ENCODE peak calls at places on chromosome 6, in seven cellular contexts. P is fibroblast of mammary gland, V is A673, R is brain microvascular endothelial cell, A is uterus, Y is IMR-90, O is OCI-LY7. K is an unnamed sample.

GRCh38 chr6:55433446-55434130 is 106.3 kb downstream of the GFRAL start:
- DNase-seq in P (peak; percentile 91), V (peak; percentile 89), R (peak; percentile 63), A (no peak), Y (peak; percentile 63), O (no peak), K (no peak)

GRCh38 chr6:74248966-74249365 is 553.0 kb downstream of the CD109 start:
- DNase-seq in P (no peak), V (peak; percentile 66), R (no peak), A (no peak), Y (peak; percentile 25), O (no peak), K (no peak)

GRCh38 chr6:135030056-135030473 is 24.6 kb downstream of the HBS1L start:
- DNase-seq in P (no peak), V (no peak), R (no peak), A (no peak), Y (no peak), O (no peak), K (no peak)

GRCh38 chr6:170032197-170032596 is 258.7 kb downstream of the DLL1 start:
- DNase-seq in P (no peak), V (no peak), R (no peak), A (no peak), Y (no peak), O (no peak), K (peak; percentile 12)

GRCh38 chr6:142927274-142927586 is 17.7 kb downstream of the HIVEP2 start:
- DNase-seq in P (peak; percentile 64), V (no peak), R (no peak), A (no peak), Y (no peak), O (no peak), K (no peak)

GRCh38 chr6:79969784-79970183 is 22.4 kb upstream of the ELOVL4 start:
- DNase-seq in P (no peak), V (no peak), R (no peak), A (no peak), Y (no peak), O (no peak), K (no peak)

GRCh38 chr6:70459235-70459634 is 45.9 kb downstream of the FAM135A start:
- DNase-seq in P (no peak), V (no peak), R (no peak), A (no peak), Y (no peak), O (no peak), K (no peak)

GRCh38 chr6:14406616-14407343 is 289.2 kb downstream of the CD83 start:
- DNase-seq in P (no peak), V (peak; percentile 24), R (no peak), A (no peak), Y (no peak), O (no peak), K (peak; percentile 69)

GRCh38 chr6:135922170-135922569 is 70.7 kb downstream of the PDE7B start:
- DNase-seq in P (peak; percentile 100), V (peak; percentile 62), R (peak; percentile 92), A (peak; percentile 73), Y (peak; percentile 98), O (no peak), K (no peak)

GRCh38 chr6:85469276-85470022 is 19.6 kb downstream of the NT5E start:
- DNase-seq in P (no peak), V (peak; percentile 44), R (no peak), A (no peak), Y (no peak), O (no peak), K (no peak)

GRCh38 chr6:83169511-83169910 is 23.6 kb downstream of the PGM3 start:
- DNase-seq in P (no peak), V (peak; percentile 65), R (no peak), A (no peak), Y (no peak), O (no peak), K (no peak)

GRCh38 chr6:120077489-120077888 is 727.9 kb upstream of the MAN1A1 start:
- DNase-seq in P (peak; percentile 37), V (no peak), R (no peak), A (no peak), Y (no peak), O (peak; percentile 29), K (no peak)

GRCh38 chr6:45577836-45578504 is 200.2 kb upstream of the SUPT3H start:
- DNase-seq in P (peak; percentile 58), V (peak; percentile 11), R (no peak), A (no peak), Y (peak; percentile 43), O (no peak), K (no peak)

GRCh38 chr6:39452306-39452705 is 129.8 kb upstream of the KCNK16 start:
- DNase-seq in P (peak; percentile 64), V (peak; percentile 91), R (peak; percentile 58), A (no peak), Y (peak; percentile 3), O (no peak), K (no peak)

GRCh38 chr6:168370310-168370991 is 50.9 kb upstream of the DACT2 start:
- DNase-seq in P (peak; percentile 33), V (peak; percentile 78), R (no peak), A (peak; percentile 84), Y (no peak), O (peak; percentile 38), K (peak; percentile 56)

GRCh38 chr6:76418657-76419217 is 346.3 kb upstream of the IMPG1 start:
- DNase-seq in P (no peak), V (no peak), R (peak; percentile 27), A (no peak), Y (no peak), O (no peak), K (no peak)

GRCh38 chr6:43934803-43935602 is 165.0 kb downstream of the VEGFA start:
- DNase-seq in P (no peak), V (no peak), R (no peak), A (peak; percentile 18), Y (no peak), O (no peak), K (no peak)

GRCh38 chr6:38593419-38593818 is 46.3 kb downstream of the BTBD9 start:
- DNase-seq in P (peak; percentile 25), V (no peak), R (no peak), A (no peak), Y (peak; percentile 32), O (no peak), K (no peak)

GRCh38 chr6:2876210-2877056 is 26.7 kb downstream of the SERPINB9 start:
- DNase-seq in P (peak; percentile 94), V (no peak), R (peak; percentile 93), A (peak; percentile 70), Y (peak; percentile 81), O (peak; percentile 58), K (no peak)

GRCh38 chr6:3209114-3210023 is 18.1 kb downstream of the TUBB2B start:
- DNase-seq in P (peak; percentile 98), V (peak; percentile 82), R (peak; percentile 98), A (peak; percentile 53), Y (peak; percentile 98), O (peak; percentile 42), K (no peak)

DNA sequence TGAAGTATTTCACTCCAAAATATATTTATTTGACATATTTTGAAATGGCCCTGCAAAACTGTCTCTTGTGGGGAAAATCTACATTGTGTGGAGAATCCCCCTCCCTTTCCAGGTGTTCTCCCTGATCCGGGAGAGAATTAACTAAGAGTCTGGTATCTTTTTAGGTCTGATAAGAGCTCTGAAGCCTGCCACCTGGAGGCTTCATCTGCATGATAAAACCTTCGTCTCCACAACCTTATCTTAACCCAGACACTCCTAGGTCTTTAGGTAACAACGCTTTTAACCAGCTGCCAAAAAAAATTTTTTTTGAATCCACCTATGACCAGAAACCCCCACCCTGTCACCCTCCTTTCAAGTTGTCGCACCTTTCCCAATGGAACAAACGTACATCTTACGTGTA is 43.0 kb downstream of the FAM184A start:
- DNase-seq in P (no peak), V (no peak), R (no peak), A (no peak), Y (no peak), O (no peak), K (no peak)
- TF ChIP-seq CTCF in P (no peak), V (no peak), R (no peak), A (no peak), Y (no peak), O (no peak), K (no peak)

DNA sequence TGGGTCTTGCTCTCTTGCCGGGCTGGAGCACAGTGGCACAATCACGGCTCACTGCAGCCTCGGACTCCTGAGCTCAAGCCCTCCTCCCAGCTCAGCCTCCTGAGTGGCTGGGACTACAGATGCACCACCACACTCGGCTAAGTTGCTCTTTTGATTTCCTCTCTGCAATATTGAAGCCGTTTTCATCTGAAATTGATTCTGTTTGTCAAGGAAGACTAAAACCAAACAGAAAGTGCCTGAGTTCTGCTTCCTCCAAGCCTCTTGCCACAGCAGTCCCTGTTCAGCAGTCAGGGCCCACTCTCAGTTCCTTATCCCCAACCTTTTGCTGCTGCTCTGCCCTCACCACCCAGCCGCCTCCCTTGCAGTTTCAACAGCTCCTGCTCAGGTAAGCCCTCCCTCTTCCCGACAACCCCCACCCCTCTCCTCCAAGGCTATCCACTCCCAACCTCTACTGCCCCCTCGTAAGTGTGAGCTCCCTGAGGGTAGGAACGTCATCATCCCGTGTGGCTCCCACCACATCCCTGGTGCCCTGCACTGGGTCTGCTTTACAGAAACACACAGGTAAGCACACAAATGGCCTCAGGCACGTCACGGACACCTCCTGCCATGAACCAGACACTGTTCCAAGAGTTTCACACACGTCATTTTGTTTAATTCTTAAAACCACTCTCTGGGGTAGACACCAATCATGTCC is 70.7 kb upstream of the TAB2 start:
- DNase-seq in P (no peak), V (no peak), R (no peak), A (no peak), Y (no peak), O (peak; percentile 78), K (no peak)
- H3K4me3 ChIP-seq in P (no peak overlapping the region), V (no peak overlapping the region), R (no peak overlapping the region), A (no peak overlapping the region), Y (no peak overlapping the region), O (peak overlapping the region; percentile 48), K (no peak overlapping the region)

DNA sequence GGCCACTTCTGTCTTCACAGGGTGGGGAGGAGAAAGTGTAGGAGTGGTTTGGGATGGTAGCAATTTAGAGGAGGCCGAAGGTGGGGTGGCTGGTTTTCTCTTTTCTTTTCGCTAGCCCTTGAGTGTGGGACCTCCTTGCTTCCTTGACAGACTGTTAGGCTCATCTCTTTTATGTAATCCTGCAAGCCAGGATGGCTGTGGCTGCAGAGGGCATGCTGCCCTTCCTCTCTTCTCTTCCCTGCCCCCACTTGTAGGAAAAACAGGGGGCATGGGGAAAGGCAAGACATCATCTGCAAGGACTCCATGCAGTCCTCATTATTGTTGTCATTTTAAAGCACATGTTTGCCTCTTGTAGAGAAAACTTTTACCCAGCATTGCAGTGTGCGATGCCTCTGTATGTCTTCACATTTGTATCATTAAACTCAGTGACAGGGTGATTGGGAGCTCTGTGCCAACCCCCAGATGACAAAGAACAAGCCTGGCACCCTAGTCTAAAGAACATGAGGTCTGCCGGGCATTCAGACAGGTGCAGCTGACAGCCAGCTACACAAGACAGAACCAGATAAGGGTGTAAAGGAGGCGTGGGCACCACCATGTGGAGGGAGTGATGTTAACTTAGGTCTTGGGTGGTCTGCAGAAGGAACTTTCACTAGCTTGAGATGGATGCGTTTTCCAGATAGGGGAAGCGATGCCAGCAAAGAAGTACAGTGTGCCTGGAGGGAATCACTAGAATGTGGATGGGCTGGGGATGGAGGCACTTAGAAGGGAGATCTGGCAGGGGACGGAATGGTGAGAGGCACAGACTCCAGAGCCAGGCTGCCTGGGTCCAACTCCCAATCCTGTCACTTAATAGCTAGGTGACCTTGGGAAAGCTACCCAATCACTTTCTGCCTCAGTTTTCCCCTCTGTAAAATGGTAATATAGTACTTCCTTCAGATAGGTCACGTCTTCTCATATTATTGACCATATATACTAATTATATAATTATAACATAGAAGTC is 207.6 kb downstream of the TBC1D7 start:
- DNase-seq in P (no peak), V (no peak), R (no peak), A (no peak), Y (no peak), O (peak; percentile 4), K (no peak)
- TF ChIP-seq CTCF in P (no peak), V (peak; percentile 22), R (no peak), A (no peak), Y (no peak), O (no peak), K (peak; percentile 8)

GRCh38 chr6:144332177-144332576 is 47.0 kb downstream of the UTRN start:
- DNase-seq in P (no peak), V (no peak), R (no peak), A (no peak), Y (no peak), O (no peak), K (no peak)
- H3K4me3 ChIP-seq in P (no peak overlapping the region), V (no peak overlapping the region), R (no peak overlapping the region), A (no peak overlapping the region), Y (no peak overlapping the region), O (no peak overlapping the region), K (no peak overlapping the region)

K was measured in dorsolateral prefrontal cortex.